ENCODE peak calls at places on chromosomes 12 and 14, in five cellular contexts. V, M, L, G and R are unnamed samples.

GRCh38 chr12:49338830-49339463 is 2.0 kb upstream of the C1QL4 start:
- DNase-seq in V (no peak), M (no peak), L (no peak), G (no peak), R (no peak)

GRCh38 chr12:121087467-121088207 is 45.0 kb upstream of the P2RX7 start:
- DNase-seq in V (no peak), M (no peak), L (no peak), G (no peak), R (peak; percentile 48)

GRCh38 chr14:93064411-93065271 is 51.1 kb downstream of the ITPK1 start:
- DNase-seq in V (no peak), M (no peak), L (no peak), G (no peak), R (no peak)

GRCh38 chr12:28171356-28172060 is 18.7 kb upstream of the CCDC91 start:
- DNase-seq in V (no peak), M (no peak), L (no peak), G (no peak), R (no peak)

GRCh38 chr14:105952222-105952621 is 425.8 kb downstream of the TMEM121 start:
- DNase-seq in V (no peak), M (no peak), L (no peak), G (no peak), R (no peak)

GRCh38 chr14:75158843-75159614 is 17.4 kb downstream of the TMED10 start:
- DNase-seq in V (no peak), M (no peak), L (no peak), G (no peak), R (no peak)

GRCh38 chr12:122133192-122133950 is 40.6 kb downstream of the IL31 start:
- DNase-seq in V (no peak), M (no peak), L (no peak), G (no peak), R (no peak)

GRCh38 chr12:104582739-104583138 is 126.0 kb downstream of the CHST11 start:
- DNase-seq in V (no peak), M (no peak), L (no peak), G (no peak), R (no peak)

GRCh38 chr12:6068226-6068625 is 56.2 kb downstream of the VWF start:
- DNase-seq in V (no peak), M (no peak), L (no peak), G (no peak), R (no peak)

GRCh38 chr12:25701290-25701689 is 148.2 kb upstream of the LMNTD1 start:
- DNase-seq in V (no peak), M (no peak), L (no peak), G (no peak), R (no peak)

GRCh38 chr12:79515526-79515935 is 175.2 kb downstream of the PAWR start:
- DNase-seq in V (no peak), M (no peak), L (no peak), G (no peak), R (no peak)

GRCh38 chr12:79508622-79509021 is 182.1 kb downstream of the PAWR start:
- DNase-seq in V (no peak), M (no peak), L (no peak), G (no peak), R (no peak)

GRCh38 chr12:79514730-79515525 is 175.8 kb downstream of the PAWR start:
- DNase-seq in V (no peak), M (no peak), L (no peak), G (no peak), R (no peak)

GRCh38 chr12:79517363-79517762 is 173.4 kb downstream of the PAWR start:
- DNase-seq in V (no peak), M (no peak), L (no peak), G (no peak), R (no peak)

GRCh38 chr12:79512068-79512467 is 178.7 kb downstream of the PAWR start:
- DNase-seq in V (no peak), M (no peak), L (no peak), G (peak; percentile 47), R (no peak)
- TF ChIP-seq CTCF in V (no peak), M (peak; percentile 8), L (peak; percentile 17), G (peak; percentile 65), R (peak; percentile 42)

DNA sequence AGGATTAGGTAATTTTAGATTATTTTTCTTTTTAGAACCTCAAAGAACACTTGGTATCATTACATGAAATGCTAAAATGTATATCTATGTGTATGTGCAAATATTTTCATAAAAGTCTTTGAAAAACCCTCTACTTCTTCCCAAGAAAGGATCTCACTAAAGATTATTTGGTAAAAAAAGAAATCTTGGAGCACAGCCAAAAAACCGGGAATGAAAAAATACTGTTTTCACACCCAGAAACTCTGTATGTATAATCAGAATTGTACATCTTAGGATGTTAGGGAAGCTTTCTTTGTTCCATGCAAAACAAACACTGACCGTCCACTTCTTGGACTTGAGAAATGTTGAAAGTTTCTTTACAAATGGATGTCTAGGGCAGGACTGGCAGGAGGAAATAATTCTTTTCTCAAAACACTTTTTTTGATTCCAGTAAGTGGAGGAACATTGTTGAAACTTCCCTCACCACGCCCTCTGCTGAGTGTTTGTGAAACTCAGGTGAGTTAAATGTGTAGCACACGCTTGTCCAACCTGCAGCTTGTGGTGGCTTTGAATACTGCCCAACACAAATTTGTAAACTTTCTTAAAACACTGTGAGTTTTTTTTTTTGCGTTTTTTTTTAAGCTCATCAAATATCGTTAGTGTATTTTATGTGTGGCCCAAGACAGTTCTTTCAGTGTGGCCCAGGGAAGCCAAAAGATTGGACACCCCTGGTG is 26.5 kb downstream of the FBXO34 start:
- DNase-seq in V (no peak), M (no peak), L (peak; percentile 23), G (no peak), R (no peak)
- TF ChIP-seq CTCF in V (no peak), M (no peak), L (peak; percentile 51), G (no peak), R (no peak)

GRCh38 chr12:91854725-91855124 is 290.9 kb downstream of the BTG1 start:
- DNase-seq in V (no peak), M (no peak), L (no peak), G (no peak), R (no peak)
- TF ChIP-seq CTCF in V (no peak), M (no peak), L (no peak), G (no peak), R (no peak)

GRCh38 chr12:647039-647712 is 16.1 kb downstream of the NINJ2 start:
- DNase-seq in V (no peak), M (no peak), L (no peak), G (no peak), R (no peak)

GRCh38 chr12:646303-647038 is 16.8 kb downstream of the NINJ2 start:
- DNase-seq in V (no peak), M (no peak), L (no peak), G (no peak), R (no peak)

GRCh38 chr12:647713-648085 is 15.5 kb downstream of the NINJ2 start:
- DNase-seq in V (no peak), M (no peak), L (no peak), G (no peak), R (no peak)

GRCh38 chr12:645563-646071 is 17.6 kb downstream of the NINJ2 start:
- DNase-seq in V (no peak), M (no peak), L (no peak), G (no peak), R (no peak)

DNA sequence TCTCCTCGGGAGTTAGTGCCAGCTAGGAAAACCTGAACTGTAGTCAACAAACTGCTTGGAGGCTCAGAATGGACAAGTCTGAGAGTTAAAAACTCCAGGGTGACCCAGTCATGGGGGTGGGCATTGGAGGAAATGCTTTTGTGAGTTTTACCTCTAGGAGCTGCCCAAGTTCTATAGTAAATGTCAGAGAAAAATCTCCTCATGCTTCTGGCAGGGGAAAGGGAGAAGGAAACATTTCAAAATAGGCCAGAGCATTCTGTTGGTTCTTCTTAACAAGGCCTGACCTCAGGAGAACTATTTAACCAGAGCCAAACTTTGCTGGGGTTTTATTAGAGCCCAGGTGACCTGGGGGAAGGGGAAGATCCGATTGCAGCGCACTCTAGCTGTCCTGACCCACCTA is 12.3 kb downstream of the NINJ2 start:
- DNase-seq in V (no peak), M (no peak), L (no peak), G (no peak), R (no peak)
- TF ChIP-seq CTCF in V (no peak), M (no peak), L (no peak), G (peak; percentile 11), R (peak; percentile 25)